ENCODE peak calls at places on chromosomes 4 and X, in seven cellular contexts. U is heart left ventricle, V is astrocyte of the spinal cord, Y is NCI-H1092, N is left cardiac atrium, Q is D341Med, W is GM12878. R is an unnamed sample.

GRCh38 chr4:60463846-60464502 is 736.2 kb upstream of the ADGRL3 start:
- DNase-seq in N (no peak), Q (peak; percentile 42), Y (no peak), U (no peak), V (no peak), W (no peak), R (peak; percentile 6)

GRCh38 chr4:152360045-152360410 is 175.9 kb downstream of the FBXW7 start:
- DNase-seq in V (peak; percentile 13), U (no peak), N (no peak), W (no peak), Y (no peak), Q (no peak), R (no peak)

GRCh38 chr4:151284534-151285245 is 7.7 kb downstream of the PRSS48 start:
- DNase-seq in U (no peak), Y (no peak), N (no peak), W (no peak), V (no peak), Q (no peak), R (no peak)

GRCh38 chr4:159552979-159553768 is 450.3 kb downstream of the RAPGEF2 start:
- DNase-seq in U (no peak), V (no peak), N (no peak), W (no peak), Q (no peak), Y (no peak), R (no peak)

GRCh38 chr4:186688150-186688943 is 35.3 kb downstream of the FAT1 start:
- DNase-seq in V (no peak), W (no peak), N (no peak), U (no peak), Y (peak; percentile 65), Q (no peak), R (peak; percentile 41)

GRCh38 chr4:180081072-180081471 is 2162.1 kb upstream of the TENM3 start:
- DNase-seq in Q (no peak), U (no peak), V (no peak), Y (no peak), W (no peak), N (no peak), R (no peak)

GRCh38 chr4:157143365-157143764 is 67.4 kb downstream of the GLRB start:
- DNase-seq in Q (no peak), U (no peak), V (no peak), N (no peak), Y (no peak), W (no peak), R (no peak)

GRCh38 chrX:11351375-11352295 is 58.4 kb downstream of the AMELX start:
- DNase-seq in V (peak; percentile 71), U (peak; percentile 64), W (no peak), Y (no peak), N (peak; percentile 61), Q (no peak), R (no peak)

GRCh38 chr4:110636677-110637407 is 14.0 kb upstream of the PITX2 start:
- DNase-seq in N (peak; percentile 31), Y (no peak), W (no peak), U (no peak), Q (peak; percentile 62), V (no peak), R (no peak)

GRCh38 chr4:101981756-101982155 is 191.2 kb downstream of the BANK1 start:
- DNase-seq in W (no peak), U (no peak), N (no peak), V (no peak), Q (no peak), Y (no peak), R (no peak)

GRCh38 chr4:119206178-119206577 is 6.3 kb upstream of the USP53 start:
- DNase-seq in U (no peak), Y (no peak), Q (no peak), W (no peak), N (no peak), V (no peak), R (no peak)

GRCh38 chrX:98379134-98379533 is 1495.4 kb downstream of the RPA4 start:
- DNase-seq in U (no peak), W (no peak), Y (no peak), Q (no peak), N (no peak), V (no peak), R (no peak)

GRCh38 chrX:43003939-43004338 is 226.0 kb upstream of the PPP1R2C start:
- DNase-seq in W (no peak), U (no peak), Q (no peak), Y (no peak), V (no peak), N (no peak), R (no peak)

GRCh38 chrX:20363003-20363674 is 96.4 kb upstream of the RPS6KA3 start:
- DNase-seq in Y (peak; percentile 92), Q (no peak), W (no peak), N (no peak), U (peak; percentile 13), V (no peak), R (no peak)

GRCh38 chr4:31366041-31366440 is 645.9 kb downstream of the PCDH7 start:
- DNase-seq in U (no peak), Q (no peak), V (peak; percentile 12), W (no peak), Y (no peak), N (no peak), R (no peak)

GRCh38 chr4:126604273-126604867 is 1028.4 kb upstream of the INTU start:
- DNase-seq in U (no peak), Y (peak; percentile 7), Q (peak; percentile 55), W (no peak), N (peak; percentile 27), V (peak; percentile 65), R (no peak)

GRCh38 chrX:132858018-132858417 is 100.4 kb downstream of the HS6ST2 start:
- DNase-seq in V (no peak), Q (no peak), Y (no peak), W (no peak), N (no peak), U (no peak), R (no peak)

GRCh38 chr4:108001540-108001939 is 11.9 kb downstream of the HADH start:
- DNase-seq in Y (no peak), V (no peak), U (no peak), N (no peak), Q (no peak), W (no peak), R (no peak)

GRCh38 chr4:8341691-8342090 is 72.1 kb downstream of the HTRA3 start:
- DNase-seq in V (no peak), Q (no peak), Y (no peak), N (peak; percentile 67), W (no peak), U (peak; percentile 69), R (no peak)

GRCh38 chr4:176380352-176381157 is 60.8 kb downstream of the SPCS3 start:
- DNase-seq in U (peak; percentile 13), Q (no peak), W (no peak), Y (no peak), V (no peak), N (no peak), R (no peak)

GRCh38 chr4:69707807-69708206 is 52.6 kb downstream of the SULT1B1 start:
- DNase-seq in N (no peak), V (no peak), U (no peak), W (no peak), Y (no peak), Q (no peak), R (no peak)

GRCh38 chrX:65407157-65407626 is 127.4 kb downstream of the LAS1L start:
- DNase-seq in U (no peak), Y (no peak), N (no peak), Q (peak; percentile 14), V (no peak), W (no peak), R (no peak)

GRCh38 chr4:1329408-1330371 is 17.3 kb upstream of the UVSSA start:
- DNase-seq in W (no peak), V (no peak), N (no peak), Q (no peak), U (no peak), Y (no peak), R (no peak)

GRCh38 chr4:159308571-159309340 is 205.9 kb downstream of the RAPGEF2 start:
- DNase-seq in Y (no peak), N (no peak), U (no peak), W (no peak), Q (no peak), V (peak; percentile 69), R (no peak)

GRCh38 chrX:99914676-99915075 is 495.4 kb downstream of the PCDH19 start:
- DNase-seq in W (no peak), U (no peak), V (no peak), N (no peak), Q (no peak), Y (no peak), R (peak; percentile 66)

GRCh38 chrX:48934581-48935331 is 15.9 kb upstream of the PIM2 start:
- DNase-seq in Y (no peak), N (no peak), Q (no peak), V (no peak), W (no peak), U (no peak), R (no peak)

GRCh38 chrX:150486011-150486410 is 82.4 kb upstream of the MTM1 start:
- DNase-seq in N (peak; percentile 57), Y (peak; percentile 37), V (peak; percentile 53), U (peak; percentile 22), W (no peak), Q (no peak), R (peak; percentile 50)

GRCh38 chrX:71533850-71534515 is 1.1 kb downstream of the OGT start:
- DNase-seq in Q (peak; percentile 46), W (no peak), U (peak; percentile 49), Y (peak; percentile 36), N (peak; percentile 56), V (peak; percentile 48), R (peak; percentile 50)

GRCh38 chrX:145549476-145549875 is 268.2 kb upstream of the SLITRK2 start:
- DNase-seq in V (no peak), U (no peak), Y (no peak), Q (no peak), W (no peak), N (no peak), R (peak; percentile 30)

GRCh38 chrX:45860450-45860849 is 659.8 kb upstream of the DIPK2B start:
- DNase-seq in W (no peak), Y (no peak), U (no peak), Q (no peak), V (no peak), N (no peak), R (no peak)

GRCh38 chr4:108172231-108172779 is 3.6 kb upstream of the LEF1 start:
- DNase-seq in Y (peak; percentile 48), V (no peak), Q (peak; percentile 74), U (peak; percentile 8), W (no peak), N (peak; percentile 22), R (peak; percentile 51)

GRCh38 chr4:175054980-175055379 is 136.8 kb downstream of the ADAM29 start:
- DNase-seq in Y (peak; percentile 35), W (no peak), U (no peak), Q (no peak), N (no peak), V (no peak), R (no peak)

GRCh38 chr4:183797041-183797444 is 108.1 kb upstream of the STOX2 start:
- DNase-seq in N (peak; percentile 56), W (no peak), V (no peak), Y (no peak), Q (no peak), U (peak; percentile 51), R (peak; percentile 17)

GRCh38 chrX:49155243-49155899 is 7.2 kb upstream of the MAGIX start:
- DNase-seq in V (peak; percentile 80), N (peak; percentile 50), Q (peak; percentile 39), W (no peak), Y (no peak), U (no peak), R (peak; percentile 27)

GRCh38 chr4:10023050-10023419 is 1.7 kb upstream of the SLC2A9 start:
- DNase-seq in V (no peak), W (no peak), U (no peak), Y (no peak), N (no peak), Q (no peak), R (no peak)